ENCODE peak calls at places on chromosome 9, in four cellular contexts. One of them, this sample, is unnamed.

GRCh38 chr9:126586236-126586635 is 27.5 kb upstream of the LMX1B start:
- DNase-seq in stimulated activated CD4-positive, alpha-beta T cell treated with anti-CD3 and anti-CD28 coated beads, Interleukin-15, amount 100 ng/mL, for 1 hour: no peak
- DNase-seq in AG09319: no peak
- DNase-seq in mammary epithelial cell: no peak
- DNase-seq in this sample: no peak

GRCh38 chr9:134983094-134983493 is 65.4 kb upstream of the FCN1 start:
- DNase-seq in stimulated activated CD4-positive, alpha-beta T cell treated with anti-CD3 and anti-CD28 coated beads, Interleukin-15, amount 100 ng/mL, for 1 hour: no peak
- DNase-seq in AG09319: no peak
- DNase-seq in mammary epithelial cell: no peak
- DNase-seq in this sample: no peak

GRCh38 chr9:35695801-35696420 is 6.2 kb upstream of the TPM2 start:
- DNase-seq in stimulated activated CD4-positive, alpha-beta T cell treated with anti-CD3 and anti-CD28 coated beads, Interleukin-15, amount 100 ng/mL, for 1 hour: no peak
- DNase-seq in AG09319: no peak
- DNase-seq in mammary epithelial cell: no peak
- DNase-seq in this sample: no peak

GRCh38 chr9:137241490-137242328 is 622 bp downstream of the TUBB4B start:
- DNase-seq in stimulated activated CD4-positive, alpha-beta T cell treated with anti-CD3 and anti-CD28 coated beads, Interleukin-15, amount 100 ng/mL, for 1 hour: peak; percentile 55
- DNase-seq in AG09319: no peak
- DNase-seq in mammary epithelial cell: peak; percentile 69
- DNase-seq in this sample: peak; percentile 31

GRCh38 chr9:38046669-38047300 is 22.2 kb downstream of the SHB start:
- DNase-seq in stimulated activated CD4-positive, alpha-beta T cell treated with anti-CD3 and anti-CD28 coated beads, Interleukin-15, amount 100 ng/mL, for 1 hour: no peak
- DNase-seq in AG09319: no peak
- DNase-seq in mammary epithelial cell: peak; percentile 88
- DNase-seq in this sample: peak; percentile 31

GRCh38 chr9:5364294-5364990 is 24.8 kb upstream of the RLN1 start:
- DNase-seq in stimulated activated CD4-positive, alpha-beta T cell treated with anti-CD3 and anti-CD28 coated beads, Interleukin-15, amount 100 ng/mL, for 1 hour: no peak
- DNase-seq in AG09319: no peak
- DNase-seq in mammary epithelial cell: peak; percentile 14
- DNase-seq in this sample: no peak

GRCh38 chr9:132744881-132745761 is 74.9 kb downstream of the GTF3C4 start:
- DNase-seq in stimulated activated CD4-positive, alpha-beta T cell treated with anti-CD3 and anti-CD28 coated beads, Interleukin-15, amount 100 ng/mL, for 1 hour: no peak
- DNase-seq in AG09319: no peak
- DNase-seq in mammary epithelial cell: no peak
- DNase-seq in this sample: no peak

GRCh38 chr9:89185980-89186379 is 7.4 kb upstream of the SHC3 start:
- DNase-seq in stimulated activated CD4-positive, alpha-beta T cell treated with anti-CD3 and anti-CD28 coated beads, Interleukin-15, amount 100 ng/mL, for 1 hour: no peak
- DNase-seq in AG09319: no peak
- DNase-seq in mammary epithelial cell: no peak
- DNase-seq in this sample: no peak

GRCh38 chr9:89871871-89872331 is 267.1 kb downstream of the GADD45G start:
- DNase-seq in stimulated activated CD4-positive, alpha-beta T cell treated with anti-CD3 and anti-CD28 coated beads, Interleukin-15, amount 100 ng/mL, for 1 hour: no peak
- DNase-seq in AG09319: no peak
- DNase-seq in mammary epithelial cell: no peak
- DNase-seq in this sample: no peak

This sample was measured in amniotic stem cell.